ENCODE peak calls at places on chromosomes 7 and 10, in six cellular contexts. D is K562, E is PC-3, I is tibial artery, K is heart right ventricle, Q is prostate gland. B is an unnamed sample. For H3K27me3, the result is how much of the 10 kb centered on the place peaks cover.

GRCh38 chr7:29569648-29570047 is 6.0 kb downstream of the PRR15 start:
- DNase-seq in D (no peak), E (peak), I (no peak), K (no peak), Q (no peak), B (no peak)

GRCh38 chr7:74275401-74275881 is 13.8 kb upstream of the CLIP2 start:
- DNase-seq in D (peak), E (no peak), I (no peak), K (no peak), Q (no peak), B (no peak)

GRCh38 chr10:73060738-73061635 is 35.7 kb downstream of the P4HA1 start:
- DNase-seq in D (peak), E (peak), I (no peak), K (no peak), Q (no peak), B (no peak)

GRCh38 chr10:102621418-102622325 is 22.6 kb upstream of the TRIM8 start:
- DNase-seq in D (no peak), E (peak), I (no peak), K (no peak), Q (peak), B (no peak)

GRCh38 chr7:81007053-81007452 is 88.2 kb upstream of the SEMA3C start:
- DNase-seq in D (no peak), E (no peak), I (no peak), K (no peak), Q (no peak), B (no peak)

GRCh38 chr7:117015258-117016184 is 62.2 kb downstream of the ST7 start:
- DNase-seq in D (no peak), E (no peak), I (no peak), K (no peak), Q (no peak), B (no peak)

GRCh38 chr10:124650820-124651401 is 93.3 kb downstream of the FAM53B start:
- DNase-seq in D (no peak), E (no peak), I (no peak), K (no peak), Q (no peak), B (no peak)

GRCh38 chr7:154433632-154434598 is 381.7 kb downstream of the DPP6 start:
- DNase-seq in D (no peak), E (no peak), I (no peak), K (no peak), Q (no peak), B (no peak)

GRCh38 chr10:132942740-132943554 is 577 bp upstream of the CFAP46 start:
- DNase-seq in D (no peak), E (no peak), I (no peak), K (no peak), Q (no peak), B (no peak)

GRCh38 chr10:107144490-107144889 is 20.0 kb downstream of the SORCS1 start:
- DNase-seq in D (peak), E (peak), I (no peak), K (no peak), Q (no peak), B (no peak)

GRCh38 chr7:126845331-126845730 is 407.4 kb downstream of the GRM8 start:
- DNase-seq in D (no peak), E (no peak), I (no peak), K (no peak), Q (no peak), B (no peak)

GRCh38 chr7:150949971-150950491 is 28.1 kb downstream of the KCNH2 start:
- DNase-seq in D (no peak), E (no peak), I (peak), K (no peak), Q (no peak), B (no peak)
- H3K27me3 ChIP-seq in D (under half), E (under half), I (under half), K (under half), Q (under half), B (under half)

GRCh38 chr7:77328669-77329068 is 87.5 kb downstream of the GSAP start:
- DNase-seq in D (no peak), E (peak), I (no peak), K (no peak), Q (no peak), B (no peak)

GRCh38 chr7:77326131-77326530 is 90.0 kb downstream of the GSAP start:
- DNase-seq in D (no peak), E (peak), I (no peak), K (no peak), Q (no peak), B (no peak)

GRCh38 chr7:77329466-77330168 is 86.5 kb downstream of the GSAP start:
- DNase-seq in D (no peak), E (no peak), I (no peak), K (no peak), Q (no peak), B (no peak)

GRCh38 chr7:77327067-77327931 is 88.8 kb downstream of the GSAP start:
- DNase-seq in D (no peak), E (peak), I (peak), K (no peak), Q (peak), B (peak)

DNA sequence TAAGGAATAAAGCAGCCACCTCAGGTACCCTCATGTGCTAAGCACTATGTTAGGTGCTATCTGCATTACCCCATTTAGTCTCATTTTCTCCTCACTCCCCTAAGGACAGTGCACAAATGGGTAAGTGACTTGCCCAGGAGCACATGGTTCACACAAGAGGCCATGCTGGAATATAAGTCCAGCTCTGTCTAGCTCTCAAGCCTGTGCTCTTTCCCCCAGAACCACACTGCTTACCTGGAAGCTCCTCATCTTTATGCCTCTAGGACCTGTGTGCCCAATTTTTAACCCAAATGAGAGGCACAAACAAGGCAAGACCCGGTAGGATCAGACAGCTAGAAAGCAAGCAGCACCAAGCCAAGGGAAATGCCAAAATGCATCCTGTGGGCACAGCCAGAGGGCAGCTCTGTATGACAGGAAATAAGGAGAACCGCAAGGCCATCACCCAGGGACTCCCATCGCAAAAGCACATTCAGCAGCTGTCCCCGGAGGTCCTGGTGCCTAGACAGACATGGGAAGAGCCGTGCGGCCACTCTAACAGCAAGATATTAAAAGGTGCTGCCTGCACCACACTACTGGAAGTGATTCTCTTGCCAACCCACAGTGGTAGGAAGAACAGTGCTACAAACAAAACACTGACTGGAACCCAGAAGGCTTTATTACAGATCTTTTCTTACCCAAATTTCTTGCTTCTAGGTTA is 88.1 kb downstream of the GSAP start:
- DNase-seq in D (no peak), E (peak), I (no peak), K (no peak), Q (no peak), B (no peak)
- H3K27ac ChIP-seq in D (no peak), E (peak), I (peak), K (peak), Q (no peak), B (peak)

GRCh38 chr7:151066273-151066974 is 7.0 kb downstream of the SLC4A2 start:
- DNase-seq in D (no peak), E (no peak), I (no peak), K (no peak), Q (no peak), B (no peak)

GRCh38 chr7:151065516-151065915 is 6.1 kb downstream of the SLC4A2 start:
- DNase-seq in D (no peak), E (no peak), I (no peak), K (no peak), Q (no peak), B (no peak)

GRCh38 chr7:151069841-151070572 is 10.6 kb downstream of the FASTK start:
- DNase-seq in D (no peak), E (no peak), I (no peak), K (no peak), Q (no peak), B (no peak)

GRCh38 chr7:151070573-151070960 is 10.0 kb downstream of the FASTK start:
- DNase-seq in D (no peak), E (no peak), I (no peak), K (no peak), Q (no peak), B (no peak)

DNA sequence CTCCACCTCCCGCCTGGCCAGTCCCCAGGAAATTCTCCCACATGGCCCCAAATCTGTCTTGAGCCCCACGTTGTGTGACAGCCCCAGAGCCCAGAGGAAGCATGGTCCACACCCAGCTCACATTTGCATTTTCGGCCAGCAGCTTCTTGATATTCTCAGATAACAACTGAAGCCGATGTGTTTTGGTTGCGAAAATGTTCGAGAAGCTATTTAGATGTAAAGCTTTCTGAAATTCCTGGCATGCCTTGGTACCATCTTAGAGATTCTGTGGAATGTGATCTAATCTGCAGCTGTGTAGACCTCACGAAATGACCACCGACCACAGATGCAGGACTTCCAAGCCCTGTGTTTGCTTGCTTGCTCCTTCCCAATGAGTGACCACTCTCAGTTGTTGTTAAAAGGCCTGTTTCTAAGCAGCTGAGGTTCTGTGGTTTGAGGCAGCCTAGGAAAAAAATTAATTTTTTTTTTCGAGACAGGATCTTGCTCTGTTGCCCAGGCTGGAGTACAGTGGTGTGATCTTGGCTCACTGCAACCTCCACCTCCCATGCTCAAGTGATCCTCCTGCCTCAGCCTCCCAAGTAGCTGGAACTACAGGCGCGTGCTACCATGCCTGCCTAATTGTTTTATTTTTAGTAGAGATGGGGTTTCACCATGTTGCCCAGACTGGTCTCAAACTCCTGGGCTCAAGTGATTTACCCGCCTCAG is 8.8 kb downstream of the SLC4A2 start:
- DNase-seq in D (no peak), E (no peak), I (no peak), K (no peak), Q (no peak), B (no peak)
- H3K4me3 ChIP-seq in D (no peak), E (no peak), I (no peak), K (no peak), Q (no peak), B (no peak)

GRCh38 chr7:6526997-6527378 is 24.3 kb downstream of the GRID2IP start:
- DNase-seq in D (no peak), E (no peak), I (no peak), K (no peak), Q (no peak), B (no peak)

GRCh38 chr7:6530626-6531491 is 20.4 kb downstream of the GRID2IP start:
- DNase-seq in D (peak), E (no peak), I (no peak), K (no peak), Q (no peak), B (no peak)

GRCh38 chr7:6529643-6530042 is 21.6 kb downstream of the GRID2IP start:
- DNase-seq in D (no peak), E (no peak), I (no peak), K (no peak), Q (no peak), B (no peak)

GRCh38 chr7:6531492-6532279 is 19.6 kb downstream of the GRID2IP start:
- DNase-seq in D (no peak), E (no peak), I (no peak), K (no peak), Q (no peak), B (no peak)

GRCh38 chr7:6528401-6529130 is 22.7 kb downstream of the GRID2IP start:
- DNase-seq in D (no peak), E (no peak), I (no peak), K (no peak), Q (no peak), B (no peak)
- H3K27me3 ChIP-seq in D (under half), E (under half), I (under half), K (under half), Q (under half), B (under half)

GRCh38 chr10:10977231-10977956 is 40.3 kb upstream of the CELF2 start:
- DNase-seq in D (no peak), E (no peak), I (no peak), K (no peak), Q (no peak), B (no peak)
- H3K27ac ChIP-seq in D (no peak), E (no peak), I (no peak), K (no peak), Q (no peak), B (peak)

DNA sequence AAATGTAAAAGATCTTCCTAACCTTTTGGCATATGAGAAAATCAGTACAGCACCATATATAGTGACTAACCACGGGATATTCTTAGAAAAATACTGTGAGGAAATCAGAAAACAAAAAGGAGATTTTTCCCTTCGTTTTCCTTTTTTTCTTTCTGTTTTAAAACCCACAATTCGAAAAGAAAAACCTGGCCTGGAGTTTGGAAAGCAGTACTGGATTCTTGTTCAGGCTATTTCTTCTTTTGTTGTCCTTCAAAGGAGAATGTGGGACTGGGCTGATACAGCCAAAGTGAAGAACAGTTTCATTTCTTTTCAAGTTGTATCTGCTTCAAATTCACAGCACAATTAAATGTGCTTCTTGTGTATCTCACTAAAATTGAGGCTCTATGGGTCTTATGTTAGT is 156.8 kb upstream of the PHYHIPL start:
- DNase-seq in D (no peak), E (no peak), I (no peak), K (no peak), Q (no peak), B (no peak)
- H3K4me3 ChIP-seq in D (no peak), E (no peak), I (peak), K (peak), Q (no peak), B (no peak)

GRCh38 chr7:128174391-128174790 is 66.7 kb upstream of the LEP start:
- DNase-seq in D (no peak), E (no peak), I (peak), K (no peak), Q (no peak), B (no peak)
- H3K27me3 ChIP-seq in D (under half), E (under half), I (under half), K (under half), Q (under half), B (under half)

B was measured in right atrium auricular region.